ENCODE peak calls at places on chromosomes 4 and X, in six cellular contexts. One of them, this sample, is unnamed.

GRCh38 chr4:148015058-148015457 is 283.2 kb downstream of the ARHGAP10 start:
- DNase-seq in stimulated activated CD4-positive, alpha-beta T cell treated with anti-CD3 and anti-CD28 coated beads, Interleukin-12 subunit alpha, Interleukin-12 subunit beta, amount 100 ng/mL, for 48 hours: no peak
- DNase-seq in neural crest cell: no peak
- DNase-seq in fibroblast of gingiva: no peak
- DNase-seq in AG20443: no peak
- DNase-seq in PC-9: no peak
- DNase-seq in this sample: no peak

GRCh38 chrX:97211070-97211469 is 327.4 kb downstream of the RPA4 start:
- DNase-seq in AG20443: no peak
- DNase-seq in fibroblast of gingiva: no peak
- DNase-seq in stimulated activated CD4-positive, alpha-beta T cell treated with anti-CD3 and anti-CD28 coated beads, Interleukin-12 subunit alpha, Interleukin-12 subunit beta, amount 100 ng/mL, for 48 hours: no peak
- DNase-seq in neural crest cell: no peak
- DNase-seq in PC-9: no peak
- DNase-seq in this sample: no peak

GRCh38 chr4:113635739-113636437 is 125.7 kb downstream of the CAMK2D start:
- DNase-seq in stimulated activated CD4-positive, alpha-beta T cell treated with anti-CD3 and anti-CD28 coated beads, Interleukin-12 subunit alpha, Interleukin-12 subunit beta, amount 100 ng/mL, for 48 hours: no peak
- DNase-seq in neural crest cell: no peak
- DNase-seq in fibroblast of gingiva: peak
- DNase-seq in AG20443: peak
- DNase-seq in PC-9: peak
- DNase-seq in this sample: no peak

GRCh38 chr4:182770969-182771330 is 146.2 kb downstream of the DCTD start:
- DNase-seq in fibroblast of gingiva: no peak
- DNase-seq in PC-9: no peak
- DNase-seq in neural crest cell: no peak
- DNase-seq in AG20443: no peak
- DNase-seq in stimulated activated CD4-positive, alpha-beta T cell treated with anti-CD3 and anti-CD28 coated beads, Interleukin-12 subunit alpha, Interleukin-12 subunit beta, amount 100 ng/mL, for 48 hours: no peak
- DNase-seq in this sample: no peak

GRCh38 chrX:10109695-10110094 is 47.1 kb upstream of the CLCN4 start:
- DNase-seq in neural crest cell: no peak
- DNase-seq in fibroblast of gingiva: no peak
- DNase-seq in stimulated activated CD4-positive, alpha-beta T cell treated with anti-CD3 and anti-CD28 coated beads, Interleukin-12 subunit alpha, Interleukin-12 subunit beta, amount 100 ng/mL, for 48 hours: no peak
- DNase-seq in PC-9: no peak
- DNase-seq in AG20443: peak
- DNase-seq in this sample: peak

GRCh38 chr4:16607693-16608092 is 290.8 kb downstream of the LDB2 start:
- DNase-seq in PC-9: no peak
- DNase-seq in fibroblast of gingiva: no peak
- DNase-seq in neural crest cell: no peak
- DNase-seq in stimulated activated CD4-positive, alpha-beta T cell treated with anti-CD3 and anti-CD28 coated beads, Interleukin-12 subunit alpha, Interleukin-12 subunit beta, amount 100 ng/mL, for 48 hours: no peak
- DNase-seq in AG20443: no peak
- DNase-seq in this sample: no peak

GRCh38 chrX:119041175-119041574 is 31.6 kb upstream of the CT47C1 start:
- DNase-seq in stimulated activated CD4-positive, alpha-beta T cell treated with anti-CD3 and anti-CD28 coated beads, Interleukin-12 subunit alpha, Interleukin-12 subunit beta, amount 100 ng/mL, for 48 hours: no peak
- DNase-seq in PC-9: peak
- DNase-seq in neural crest cell: no peak
- DNase-seq in fibroblast of gingiva: peak
- DNase-seq in AG20443: peak
- DNase-seq in this sample: peak

GRCh38 chr4:140296335-140296753 is 77.1 kb upstream of the SCOC start:
- DNase-seq in fibroblast of gingiva: peak
- DNase-seq in stimulated activated CD4-positive, alpha-beta T cell treated with anti-CD3 and anti-CD28 coated beads, Interleukin-12 subunit alpha, Interleukin-12 subunit beta, amount 100 ng/mL, for 48 hours: no peak
- DNase-seq in PC-9: peak
- DNase-seq in AG20443: peak
- DNase-seq in neural crest cell: no peak
- DNase-seq in this sample: no peak

GRCh38 chrX:153409414-153410101 is 1.7 kb upstream of the ZFP92 start:
- DNase-seq in neural crest cell: no peak
- DNase-seq in stimulated activated CD4-positive, alpha-beta T cell treated with anti-CD3 and anti-CD28 coated beads, Interleukin-12 subunit alpha, Interleukin-12 subunit beta, amount 100 ng/mL, for 48 hours: no peak
- DNase-seq in PC-9: no peak
- DNase-seq in AG20443: no peak
- DNase-seq in fibroblast of gingiva: no peak
- DNase-seq in this sample: peak

GRCh38 chr4:142121951-142122350 is 485.6 kb downstream of the IL15 start:
- DNase-seq in fibroblast of gingiva: no peak
- DNase-seq in stimulated activated CD4-positive, alpha-beta T cell treated with anti-CD3 and anti-CD28 coated beads, Interleukin-12 subunit alpha, Interleukin-12 subunit beta, amount 100 ng/mL, for 48 hours: no peak
- DNase-seq in AG20443: no peak
- DNase-seq in PC-9: no peak
- DNase-seq in neural crest cell: no peak
- DNase-seq in this sample: no peak

GRCh38 chrX:1528186-1528883 is 8.7 kb downstream of the P2RY8 start:
- DNase-seq in PC-9: no peak
- DNase-seq in stimulated activated CD4-positive, alpha-beta T cell treated with anti-CD3 and anti-CD28 coated beads, Interleukin-12 subunit alpha, Interleukin-12 subunit beta, amount 100 ng/mL, for 48 hours: no peak
- DNase-seq in AG20443: no peak
- DNase-seq in fibroblast of gingiva: no peak
- DNase-seq in neural crest cell: no peak
- DNase-seq in this sample: no peak

GRCh38 chr4:106704253-106704870 is 331.8 kb downstream of the DKK2 start:
- DNase-seq in PC-9: no peak
- DNase-seq in fibroblast of gingiva: no peak
- DNase-seq in AG20443: peak
- DNase-seq in stimulated activated CD4-positive, alpha-beta T cell treated with anti-CD3 and anti-CD28 coated beads, Interleukin-12 subunit alpha, Interleukin-12 subunit beta, amount 100 ng/mL, for 48 hours: no peak
- DNase-seq in neural crest cell: no peak
- DNase-seq in this sample: no peak

GRCh38 chrX:24513416-24513815 is 48.3 kb downstream of the PDK3 start:
- DNase-seq in neural crest cell: no peak
- DNase-seq in PC-9: no peak
- DNase-seq in fibroblast of gingiva: no peak
- DNase-seq in AG20443: no peak
- DNase-seq in stimulated activated CD4-positive, alpha-beta T cell treated with anti-CD3 and anti-CD28 coated beads, Interleukin-12 subunit alpha, Interleukin-12 subunit beta, amount 100 ng/mL, for 48 hours: peak
- DNase-seq in this sample: no peak

GRCh38 chr4:70746179-70746839 is 24.5 kb downstream of the RUFY3 start:
- DNase-seq in AG20443: no peak
- DNase-seq in neural crest cell: no peak
- DNase-seq in PC-9: no peak
- DNase-seq in stimulated activated CD4-positive, alpha-beta T cell treated with anti-CD3 and anti-CD28 coated beads, Interleukin-12 subunit alpha, Interleukin-12 subunit beta, amount 100 ng/mL, for 48 hours: no peak
- DNase-seq in fibroblast of gingiva: peak
- DNase-seq in this sample: no peak

GRCh38 chr4:160202802-160203201 is 1099.9 kb downstream of the RAPGEF2 start:
- DNase-seq in fibroblast of gingiva: no peak
- DNase-seq in AG20443: no peak
- DNase-seq in stimulated activated CD4-positive, alpha-beta T cell treated with anti-CD3 and anti-CD28 coated beads, Interleukin-12 subunit alpha, Interleukin-12 subunit beta, amount 100 ng/mL, for 48 hours: no peak
- DNase-seq in PC-9: peak
- DNase-seq in neural crest cell: no peak
- DNase-seq in this sample: no peak

GRCh38 chr4:2255501-2256155 is 6.3 kb downstream of the MXD4 start:
- DNase-seq in stimulated activated CD4-positive, alpha-beta T cell treated with anti-CD3 and anti-CD28 coated beads, Interleukin-12 subunit alpha, Interleukin-12 subunit beta, amount 100 ng/mL, for 48 hours: no peak
- DNase-seq in PC-9: no peak
- DNase-seq in neural crest cell: no peak
- DNase-seq in fibroblast of gingiva: no peak
- DNase-seq in AG20443: no peak
- DNase-seq in this sample: peak

GRCh38 chrX:138191998-138192397 is 519.5 kb downstream of the FGF13 start:
- DNase-seq in AG20443: peak
- DNase-seq in PC-9: no peak
- DNase-seq in fibroblast of gingiva: no peak
- DNase-seq in neural crest cell: peak
- DNase-seq in stimulated activated CD4-positive, alpha-beta T cell treated with anti-CD3 and anti-CD28 coated beads, Interleukin-12 subunit alpha, Interleukin-12 subunit beta, amount 100 ng/mL, for 48 hours: peak
- DNase-seq in this sample: no peak

GRCh38 chr4:20248155-20248558 is 3.5 kb upstream of the SLIT2 start:
- DNase-seq in PC-9: no peak
- DNase-seq in AG20443: peak
- DNase-seq in fibroblast of gingiva: peak
- DNase-seq in neural crest cell: no peak
- DNase-seq in stimulated activated CD4-positive, alpha-beta T cell treated with anti-CD3 and anti-CD28 coated beads, Interleukin-12 subunit alpha, Interleukin-12 subunit beta, amount 100 ng/mL, for 48 hours: no peak
- DNase-seq in this sample: no peak

GRCh38 chr4:132504438-132504837 is 644.7 kb upstream of the PCDH10 start:
- DNase-seq in neural crest cell: no peak
- DNase-seq in stimulated activated CD4-positive, alpha-beta T cell treated with anti-CD3 and anti-CD28 coated beads, Interleukin-12 subunit alpha, Interleukin-12 subunit beta, amount 100 ng/mL, for 48 hours: no peak
- DNase-seq in AG20443: no peak
- DNase-seq in fibroblast of gingiva: no peak
- DNase-seq in PC-9: no peak
- DNase-seq in this sample: no peak

GRCh38 chr4:174398728-174399127 is 115.0 kb downstream of the CEP44 start:
- DNase-seq in AG20443: peak
- DNase-seq in PC-9: no peak
- DNase-seq in fibroblast of gingiva: peak
- DNase-seq in neural crest cell: no peak
- DNase-seq in stimulated activated CD4-positive, alpha-beta T cell treated with anti-CD3 and anti-CD28 coated beads, Interleukin-12 subunit alpha, Interleukin-12 subunit beta, amount 100 ng/mL, for 48 hours: no peak
- DNase-seq in this sample: no peak

GRCh38 chr4:1216869-1217294 is 32.0 kb downstream of the CTBP1 start:
- DNase-seq in AG20443: no peak
- DNase-seq in neural crest cell: no peak
- DNase-seq in PC-9: no peak
- DNase-seq in fibroblast of gingiva: no peak
- DNase-seq in stimulated activated CD4-positive, alpha-beta T cell treated with anti-CD3 and anti-CD28 coated beads, Interleukin-12 subunit alpha, Interleukin-12 subunit beta, amount 100 ng/mL, for 48 hours: peak
- DNase-seq in this sample: no peak

GRCh38 chr4:153725811-153726154 is 34.0 kb downstream of the RNF175 start:
- DNase-seq in AG20443: no peak
- DNase-seq in fibroblast of gingiva: no peak
- DNase-seq in neural crest cell: no peak
- DNase-seq in stimulated activated CD4-positive, alpha-beta T cell treated with anti-CD3 and anti-CD28 coated beads, Interleukin-12 subunit alpha, Interleukin-12 subunit beta, amount 100 ng/mL, for 48 hours: no peak
- DNase-seq in PC-9: no peak
- DNase-seq in this sample: no peak

GRCh38 chr4:76639292-76639691 is 204.3 kb downstream of the SHROOM3 start:
- DNase-seq in fibroblast of gingiva: peak
- DNase-seq in neural crest cell: no peak
- DNase-seq in AG20443: no peak
- DNase-seq in stimulated activated CD4-positive, alpha-beta T cell treated with anti-CD3 and anti-CD28 coated beads, Interleukin-12 subunit alpha, Interleukin-12 subunit beta, amount 100 ng/mL, for 48 hours: no peak
- DNase-seq in PC-9: peak
- DNase-seq in this sample: no peak

GRCh38 chr4:27414867-27415266 is 554.2 kb downstream of the STIM2 start:
- DNase-seq in AG20443: no peak
- DNase-seq in PC-9: no peak
- DNase-seq in stimulated activated CD4-positive, alpha-beta T cell treated with anti-CD3 and anti-CD28 coated beads, Interleukin-12 subunit alpha, Interleukin-12 subunit beta, amount 100 ng/mL, for 48 hours: no peak
- DNase-seq in neural crest cell: no peak
- DNase-seq in fibroblast of gingiva: no peak
- DNase-seq in this sample: no peak

GRCh38 chr4:116066711-116067245 is 953.4 kb upstream of the NDST4 start:
- DNase-seq in AG20443: no peak
- DNase-seq in PC-9: no peak
- DNase-seq in fibroblast of gingiva: no peak
- DNase-seq in stimulated activated CD4-positive, alpha-beta T cell treated with anti-CD3 and anti-CD28 coated beads, Interleukin-12 subunit alpha, Interleukin-12 subunit beta, amount 100 ng/mL, for 48 hours: no peak
- DNase-seq in neural crest cell: no peak
- DNase-seq in this sample: no peak

GRCh38 chrX:69018416-69019072 is 146.7 kb downstream of the PJA1 start:
- DNase-seq in neural crest cell: no peak
- DNase-seq in AG20443: peak
- DNase-seq in stimulated activated CD4-positive, alpha-beta T cell treated with anti-CD3 and anti-CD28 coated beads, Interleukin-12 subunit alpha, Interleukin-12 subunit beta, amount 100 ng/mL, for 48 hours: no peak
- DNase-seq in PC-9: no peak
- DNase-seq in fibroblast of gingiva: no peak
- DNase-seq in this sample: no peak

GRCh38 chr4:155487231-155487630 is 110.5 kb upstream of the MAP9 start:
- DNase-seq in neural crest cell: no peak
- DNase-seq in fibroblast of gingiva: no peak
- DNase-seq in PC-9: no peak
- DNase-seq in stimulated activated CD4-positive, alpha-beta T cell treated with anti-CD3 and anti-CD28 coated beads, Interleukin-12 subunit alpha, Interleukin-12 subunit beta, amount 100 ng/mL, for 48 hours: no peak
- DNase-seq in AG20443: no peak
- DNase-seq in this sample: no peak

GRCh38 chr4:76199664-76200211 is 13.9 kb downstream of the SCARB2 start:
- DNase-seq in fibroblast of gingiva: no peak
- DNase-seq in AG20443: no peak
- DNase-seq in neural crest cell: no peak
- DNase-seq in stimulated activated CD4-positive, alpha-beta T cell treated with anti-CD3 and anti-CD28 coated beads, Interleukin-12 subunit alpha, Interleukin-12 subunit beta, amount 100 ng/mL, for 48 hours: no peak
- DNase-seq in PC-9: no peak
- DNase-seq in this sample: no peak

GRCh38 chrX:19683358-19683757 is 168.1 kb upstream of the MAP3K15 start:
- DNase-seq in AG20443: no peak
- DNase-seq in PC-9: no peak
- DNase-seq in fibroblast of gingiva: no peak
- DNase-seq in stimulated activated CD4-positive, alpha-beta T cell treated with anti-CD3 and anti-CD28 coated beads, Interleukin-12 subunit alpha, Interleukin-12 subunit beta, amount 100 ng/mL, for 48 hours: no peak
- DNase-seq in neural crest cell: no peak
- DNase-seq in this sample: no peak